ENCODE peak calls at places on chromosomes 3 and 15, in six cellular contexts. Z is IMR-90, F is HEK293T, I is A549, G is GM12878, D is K562. P is an unnamed sample.

GRCh38 chr3:61847784-61848462 is 286.6 kb downstream of the PTPRG start:
- DNase-seq in Z (no peak), F (no peak), I (no peak), G (no peak), D (no peak), P (peak; percentile 17)

GRCh38 chr15:38930851-38931572 is 366.4 kb upstream of the RASGRP1 start:
- DNase-seq in Z (peak; percentile 58), F (no peak), I (no peak), G (no peak), D (no peak), P (no peak)

GRCh38 chr3:169029674-169030285 is 633.7 kb downstream of the MECOM start:
- DNase-seq in Z (no peak), F (no peak), I (no peak), G (no peak), D (no peak), P (no peak)

GRCh38 chr3:22319446-22319845 is 568.4 kb upstream of the ZNF385D start:
- DNase-seq in Z (no peak), F (no peak), I (no peak), G (no peak), D (no peak), P (no peak)

GRCh38 chr3:52072020-52072419 is 15.6 kb upstream of the DUSP7 start:
- DNase-seq in Z (no peak), F (no peak), I (no peak), G (no peak), D (no peak), P (no peak)

GRCh38 chr3:177597325-177598109 is 400.2 kb upstream of the TBL1XR1 start:
- DNase-seq in Z (peak; percentile 75), F (no peak), I (no peak), G (no peak), D (no peak), P (no peak)

GRCh38 chr15:84079885-84080777 is 155.4 kb upstream of the GOLGA6L4 start:
- DNase-seq in Z (peak; percentile 3), F (peak; percentile 66), I (no peak), G (no peak), D (peak; percentile 9), P (no peak)

GRCh38 chr3:52216585-52217408 is 8.6 kb downstream of the TLR9 start:
- DNase-seq in Z (peak; percentile 79), F (no peak), I (peak; percentile 14), G (no peak), D (no peak), P (no peak)

GRCh38 chr3:80688814-80689213 is 921.0 kb upstream of the ROBO1 start:
- DNase-seq in Z (no peak), F (no peak), I (no peak), G (no peak), D (no peak), P (peak; percentile 19)

GRCh38 chr3:17149744-17150143 is 265.0 kb downstream of the PLCL2 start:
- DNase-seq in Z (no peak), F (no peak), I (no peak), G (no peak), D (no peak), P (no peak)

GRCh38 chr3:38143511-38143910 is 5.0 kb downstream of the MYD88 start:
- DNase-seq in Z (no peak), F (no peak), I (no peak), G (no peak), D (no peak), P (no peak)

GRCh38 chr15:51299187-51300015 is 39.0 kb downstream of the CYP19A1 start:
- DNase-seq in Z (no peak), F (no peak), I (no peak), G (no peak), D (no peak), P (peak; percentile 87)

GRCh38 chr3:47007001-47007400 is 27.5 kb downstream of the NBEAL2 start:
- DNase-seq in Z (no peak), F (no peak), I (no peak), G (no peak), D (no peak), P (no peak)

GRCh38 chr3:48899298-48899697 is 616 bp upstream of the SLC25A20 start:
- DNase-seq in Z (no peak), F (no peak), I (no peak), G (no peak), D (no peak), P (no peak)

GRCh38 chr3:119235151-119235550 is 5.5 kb downstream of the B4GALT4 start:
- DNase-seq in Z (peak; percentile 61), F (no peak), I (no peak), G (no peak), D (no peak), P (no peak)

GRCh38 chr3:127421943-127422662 is 134.3 kb upstream of the PRR20G start:
- DNase-seq in Z (no peak), F (no peak), I (no peak), G (no peak), D (no peak), P (no peak)

GRCh38 chr15:32829441-32829840 is 111.6 kb downstream of the GREM1 start:
- DNase-seq in Z (no peak), F (no peak), I (no peak), G (no peak), D (no peak), P (no peak)

GRCh38 chr3:77707271-77707670 is 667.4 kb downstream of the ROBO2 start:
- DNase-seq in Z (no peak), F (no peak), I (no peak), G (no peak), D (no peak), P (no peak)

GRCh38 chr3:129972301-129972700 is 2.2 kb upstream of the TRH start:
- DNase-seq in Z (no peak), F (no peak), I (no peak), G (no peak), D (no peak), P (no peak)

GRCh38 chr3:149382091-149382467 is 4.6 kb upstream of the TM4SF1 start:
- DNase-seq in Z (peak; percentile 96), F (no peak), I (peak; percentile 59), G (no peak), D (no peak), P (no peak)

GRCh38 chr3:56691165-56692000 is 8.3 kb upstream of the TASOR start:
- DNase-seq in Z (peak; percentile 1), F (no peak), I (peak; percentile 45), G (no peak), D (no peak), P (no peak)

GRCh38 chr15:87764461-87765236 is 491.9 kb downstream of the NTRK3 start:
- DNase-seq in Z (peak; percentile 72), F (no peak), I (no peak), G (no peak), D (no peak), P (no peak)

GRCh38 chr15:72838311-72838731 is 54.8 kb upstream of the ADPGK start:
- DNase-seq in Z (peak; percentile 6), F (no peak), I (no peak), G (no peak), D (no peak), P (no peak)

GRCh38 chr15:72836676-72837325 is 53.2 kb upstream of the ADPGK start:
- DNase-seq in Z (no peak), F (no peak), I (no peak), G (no peak), D (no peak), P (no peak)

DNA sequence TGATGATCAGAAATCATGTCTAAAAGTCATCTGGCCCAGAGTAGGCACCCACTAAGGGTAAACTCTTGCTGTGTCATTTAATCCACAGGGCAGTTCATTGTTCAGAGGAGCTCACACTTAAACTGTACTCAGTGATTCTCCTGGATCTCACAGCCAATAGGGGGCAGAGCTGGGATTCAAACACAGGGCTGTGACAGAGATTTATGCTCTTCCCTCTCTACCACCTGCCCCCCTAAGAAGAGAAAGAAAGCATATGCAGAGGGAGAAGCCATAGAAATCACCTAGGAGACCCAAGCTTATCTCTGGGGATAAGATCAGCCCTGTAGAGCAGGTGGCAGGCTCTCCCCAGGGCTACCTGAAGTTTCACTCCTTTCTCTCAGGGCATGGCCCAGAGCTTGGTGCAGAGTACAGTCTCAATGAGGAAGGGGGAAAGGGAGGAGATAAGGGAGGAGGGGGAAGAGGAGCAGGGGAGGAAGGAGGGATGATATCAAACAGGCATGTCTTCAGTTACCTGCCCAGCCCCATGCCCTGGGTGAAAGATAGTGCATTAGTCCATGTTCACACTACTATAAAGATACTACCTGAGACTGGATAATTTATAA is 51.8 kb upstream of the ADPGK start:
- DNase-seq in Z (no peak), F (peak; percentile 31), I (no peak), G (no peak), D (no peak), P (peak; percentile 4)
- TF ChIP-seq BHLHE40 in Z (no peak), F (no peak), I (no peak), G (no peak), D (no peak), P (no peak)

GRCh38 chr3:159150176-159150575 is 348.3 kb downstream of the MFSD1 start:
- DNase-seq in Z (no peak), F (no peak), I (no peak), G (no peak), D (no peak), P (no peak)

GRCh38 chr3:159146856-159147255 is 345.0 kb downstream of the MFSD1 start:
- DNase-seq in Z (no peak), F (no peak), I (no peak), G (no peak), D (no peak), P (no peak)

GRCh38 chr3:159149633-159150032 is 347.8 kb downstream of the MFSD1 start:
- DNase-seq in Z (no peak), F (no peak), I (no peak), G (no peak), D (no peak), P (no peak)

GRCh38 chr3:159148466-159148865 is 346.6 kb downstream of the MFSD1 start:
- DNase-seq in Z (no peak), F (no peak), I (no peak), G (no peak), D (no peak), P (no peak)

DNA sequence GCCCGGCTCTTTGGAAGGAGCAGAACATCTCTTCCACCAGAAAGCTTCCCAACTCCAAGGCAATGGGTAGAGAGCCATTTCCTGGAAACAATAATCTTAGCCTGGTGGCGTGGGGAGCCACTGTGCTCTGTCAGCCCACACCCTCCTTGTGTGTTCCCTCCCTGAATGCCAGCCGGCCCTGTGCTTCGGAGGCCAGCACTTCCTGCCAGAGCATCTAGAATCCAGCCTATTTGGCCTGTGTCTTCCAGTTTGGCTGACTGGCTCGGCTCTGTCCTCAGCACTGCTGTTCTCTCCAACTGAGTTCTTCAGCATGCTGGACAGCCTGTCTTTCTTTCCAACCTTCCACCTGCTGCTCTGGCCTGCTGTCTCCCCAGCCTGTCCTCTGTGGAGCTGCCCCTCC is 349.3 kb downstream of the MFSD1 start:
- DNase-seq in Z (no peak), F (no peak), I (no peak), G (no peak), D (no peak), P (no peak)
- TF ChIP-seq BHLHE40 in Z (no peak), F (no peak), I (no peak), G (no peak), D (no peak), P (no peak)

DNA sequence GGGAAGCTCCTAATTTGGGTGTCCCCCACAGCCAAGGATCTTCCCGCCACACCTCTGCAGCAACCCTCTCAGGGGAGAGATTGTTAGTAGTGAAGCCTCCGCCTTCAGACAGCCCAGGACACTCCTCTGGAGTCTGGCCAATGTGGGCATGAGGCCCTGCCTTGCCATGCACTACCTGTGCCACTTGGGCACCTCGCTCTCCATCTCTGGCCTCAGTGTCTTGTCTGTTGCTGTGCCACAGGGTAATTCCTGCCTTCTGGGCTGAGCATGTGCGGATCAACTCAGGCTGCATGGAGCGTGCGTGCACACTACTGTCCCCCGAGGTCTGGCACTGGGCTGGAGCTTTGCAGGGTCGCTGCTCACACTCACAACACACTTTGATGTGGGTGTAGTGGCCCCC is 7.9 kb upstream of the MESP1 start:
- DNase-seq in Z (no peak), F (no peak), I (no peak), G (no peak), D (no peak), P (no peak)
- TF ChIP-seq BHLHE40 in Z (no peak), F (no peak), I (no peak), G (no peak), D (no peak), P (no peak)

GRCh38 chr3:102206506-102207145 is 228.2 kb upstream of the ZPLD1 start:
- DNase-seq in Z (peak; percentile 79), F (no peak), I (no peak), G (no peak), D (no peak), P (no peak)
- TF ChIP-seq BHLHE40 in Z (no peak), F (no peak), I (no peak), G (no peak), D (no peak), P (no peak)